ENCODE peak calls at places on chromosomes 2 and 18, in six cellular contexts. Z, H, G, X, O and V are unnamed samples.

GRCh38 chr2:240731327-240731626 is 39.6 kb downstream of the AQP12A start:
- DNase-seq in H (no peak), O (no peak), X (no peak), Z (peak; percentile 33), G (no peak), V (no peak)

GRCh38 chr2:140747665-140748064 is 1383.2 kb downstream of the LRP1B start:
- DNase-seq in O (no peak), Z (no peak), G (no peak), X (no peak), H (no peak), V (no peak)

GRCh38 chr2:74730530-74730929 is 76.5 kb downstream of the SEMA4F start:
- DNase-seq in Z (no peak), H (no peak), O (no peak), G (no peak), X (no peak), V (no peak)

GRCh38 chr2:9057939-9058761 is 54.7 kb upstream of the MBOAT2 start:
- DNase-seq in O (no peak), H (peak; percentile 93), Z (no peak), G (no peak), X (no peak), V (peak; percentile 31)

GRCh38 chr2:68420254-68420910 is 46.7 kb downstream of the FBXO48 start:
- DNase-seq in H (no peak), G (no peak), Z (no peak), X (no peak), O (no peak), V (no peak)

GRCh38 chr2:234708091-234708683 is 211.3 kb upstream of the ARL4C start:
- DNase-seq in O (no peak), G (no peak), H (no peak), Z (peak; percentile 18), X (no peak), V (no peak)

GRCh38 chr2:40300391-40300790 is 151.5 kb downstream of the SLC8A1 start:
- DNase-seq in O (no peak), X (no peak), G (no peak), H (no peak), Z (no peak), V (no peak)

GRCh38 chr2:206028101-206028500 is 57.9 kb downstream of the INO80D start:
- DNase-seq in O (no peak), X (no peak), Z (no peak), G (no peak), H (peak; percentile 10), V (no peak)

GRCh38 chr2:44169155-44169898 is 652 bp downstream of the PPM1B start:
- DNase-seq in G (peak; percentile 25), H (peak; percentile 54), X (peak; percentile 14), Z (peak; percentile 15), O (peak; percentile 61), V (no peak)

GRCh38 chr2:25821225-25822056 is 56.8 kb downstream of the ASXL2 start:
- DNase-seq in O (no peak), H (peak; percentile 86), G (no peak), X (no peak), Z (no peak), V (peak; percentile 46)

GRCh38 chr18:63311481-63312409 is 7.8 kb downstream of the BCL2 start:
- DNase-seq in O (no peak), Z (no peak), H (no peak), G (no peak), X (no peak), V (no peak)

GRCh38 chr2:69773201-69773600 is 31.3 kb downstream of the ANXA4 start:
- DNase-seq in Z (peak; percentile 47), O (no peak), G (no peak), X (no peak), H (peak; percentile 73), V (no peak)

GRCh38 chr2:3766824-3767223 is 63.4 kb downstream of the DCDC2C start:
- DNase-seq in H (no peak), G (no peak), Z (no peak), O (no peak), X (no peak), V (no peak)

GRCh38 chr2:3260959-3261358 is 116.7 kb downstream of the EIPR1 start:
- DNase-seq in O (no peak), Z (no peak), H (no peak), G (no peak), X (no peak), V (no peak)

GRCh38 chr2:126700677-126701076 is 44.7 kb downstream of the GYPC start:
- DNase-seq in G (no peak), Z (peak; percentile 45), H (peak; percentile 33), O (no peak), X (no peak), V (no peak)

GRCh38 chr2:37100054-37100453 is 15.7 kb downstream of the GPATCH11 start:
- DNase-seq in H (no peak), G (no peak), O (no peak), Z (no peak), X (no peak), V (no peak)

GRCh38 chr2:196101325-196101981 is 32.8 kb upstream of the DNAH7 start:
- DNase-seq in X (no peak), H (peak; percentile 87), O (peak; percentile 13), Z (peak; percentile 49), G (peak; percentile 29), V (peak; percentile 49)

GRCh38 chr2:26215833-26216232 is 28.6 kb downstream of the HADHA start:
- DNase-seq in H (no peak), O (no peak), X (no peak), G (no peak), Z (no peak), V (no peak)

GRCh38 chr2:233387667-233388528 is 33.6 kb downstream of the DGKD start:
- DNase-seq in H (peak; percentile 96), Z (peak; percentile 88), G (peak; percentile 94), O (peak; percentile 89), X (no peak), V (peak; percentile 73)

GRCh38 chr18:4017479-4017878 is 437.6 kb downstream of the DLGAP1 start:
- DNase-seq in G (no peak), H (peak; percentile 24), X (no peak), O (no peak), Z (no peak), V (peak; percentile 5)

GRCh38 chr2:6845903-6846302 is 19.8 kb downstream of the CMPK2 start:
- DNase-seq in X (no peak), H (no peak), Z (no peak), G (no peak), O (no peak), V (no peak)

GRCh38 chr2:171217330-171217729 is 56.6 kb upstream of the TLK1 start:
- DNase-seq in O (no peak), X (no peak), G (no peak), Z (no peak), H (no peak), V (no peak)

GRCh38 chr2:232204457-232204931 is 174.1 kb upstream of the ALPP start:
- DNase-seq in H (peak; percentile 50), X (no peak), O (no peak), Z (peak; percentile 13), G (no peak), V (no peak)

GRCh38 chr2:213232649-213233437 is 51.4 kb upstream of the SPAG16 start:
- DNase-seq in Z (no peak), X (peak; percentile 21), G (no peak), O (no peak), H (no peak), V (no peak)
- H3K4me3 ChIP-seq in Z (no peak overlapping the region), X (no peak overlapping the region), G (no peak overlapping the region), O (no peak overlapping the region), H (no peak overlapping the region), V (no peak overlapping the region)

GRCh38 chr2:102358496-102358895 is 2.9 kb downstream of the IL18R1 start:
- DNase-seq in Z (no peak), X (no peak), G (no peak), O (no peak), H (no peak), V (no peak)

GRCh38 chr2:102357975-102358374 is 2.4 kb downstream of the IL18R1 start:
- DNase-seq in X (no peak), Z (no peak), O (no peak), G (no peak), H (no peak), V (no peak)

GRCh38 chr2:102356741-102357140 is 1.1 kb downstream of the IL18R1 start:
- DNase-seq in H (no peak), Z (no peak), O (no peak), G (no peak), X (no peak), V (no peak)

GRCh38 chr2:102361632-102362241 is 6.1 kb downstream of the IL18R1 start:
- DNase-seq in H (no peak), G (no peak), X (no peak), O (no peak), Z (no peak), V (no peak)

GRCh38 chr2:102359527-102359926 is 3.9 kb downstream of the IL18R1 start:
- DNase-seq in G (no peak), H (no peak), Z (no peak), O (no peak), X (no peak), V (no peak)
- TF ChIP-seq CTCF in G (no peak), H (no peak), Z (no peak), O (no peak), X (no peak), V (no peak)

DNA sequence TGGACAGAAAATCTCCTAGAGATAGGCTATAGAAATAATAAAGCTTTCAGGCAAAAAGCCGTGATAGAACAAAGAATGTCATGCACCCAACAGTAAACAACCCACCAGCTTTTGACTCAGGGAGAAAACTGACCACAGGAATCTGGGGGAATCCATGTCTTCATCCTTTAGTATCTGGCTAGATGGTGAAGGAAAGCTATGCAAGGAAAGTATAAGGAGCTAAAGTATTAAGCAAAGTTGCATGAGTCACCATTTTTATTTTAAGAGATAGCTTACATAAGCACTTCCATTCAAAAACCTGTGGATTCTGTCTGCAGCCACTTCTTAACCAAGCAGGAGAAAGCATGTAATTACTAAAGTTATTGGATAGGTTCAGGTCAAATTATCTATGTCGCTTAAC is 363.8 kb downstream of the LRP1B start:
- DNase-seq in O (no peak), G (no peak), H (peak; percentile 28), Z (peak; percentile 33), X (no peak), V (no peak)
- H3K4me3 ChIP-seq in O (no peak overlapping the region), G (no peak overlapping the region), H (no peak overlapping the region), Z (no peak overlapping the region), X (no peak overlapping the region), V (no peak overlapping the region)

GRCh38 chr2:138922973-138923563 is 142.9 kb upstream of the NXPH2 start:
- DNase-seq in H (peak; percentile 42), X (no peak), G (no peak), O (no peak), Z (no peak), V (no peak)
- TF ChIP-seq CTCF in H (peak; percentile 47), X (no peak), G (no peak), O (peak; percentile 21), Z (peak; percentile 4), V (no peak)

GRCh38 chr2:190320696-190321095 is 1.1 kb upstream of the HIBCH start:
- DNase-seq in G (no peak), X (no peak), Z (no peak), H (no peak), O (no peak), V (no peak)
- H3K4me3 ChIP-seq in G (no peak overlapping the region), X (no peak overlapping the region), Z (no peak overlapping the region), H (no peak overlapping the region), O (no peak overlapping the region), V (no peak overlapping the region)

DNA sequence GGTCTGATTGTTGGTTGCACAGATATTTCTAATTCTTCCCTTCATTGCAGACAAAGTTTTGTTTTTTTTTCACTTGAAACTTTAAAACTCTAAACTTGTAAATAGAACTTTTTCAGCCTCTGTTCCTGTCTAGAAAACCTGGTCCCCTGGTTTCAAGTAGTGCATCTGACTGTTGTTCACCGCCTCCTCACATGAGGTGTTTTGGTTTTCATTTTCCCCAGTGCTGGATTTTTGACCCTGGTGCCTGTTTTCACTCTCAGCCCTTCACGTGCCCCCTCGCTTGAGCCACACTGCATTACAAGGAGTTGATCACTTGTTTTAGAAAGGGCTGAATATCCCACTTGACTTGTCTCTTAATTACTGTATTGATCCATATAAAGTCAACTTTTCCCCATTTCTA is 100.1 kb downstream of the TMEM185B start:
- DNase-seq in G (no peak), X (no peak), Z (no peak), H (no peak), O (no peak), V (no peak)
- TF ChIP-seq CTCF in G (no peak), X (no peak), Z (no peak), H (no peak), O (no peak), V (no peak)